ENCODE peak calls at places on chromosomes 13 and 19, in seven cellular contexts. X is heart left ventricle, P is Peyer's patch, N is bronchial epithelial cell, I is left lung, O is spleen, M is adrenal gland. R is an unnamed sample.

GRCh38 chr13:101624210-101624922 is 171.9 kb downstream of the ITGBL1 start:
- DNase-seq in P (no peak), N (no peak), X (no peak), O (no peak), I (no peak), M (no peak), R (no peak)

GRCh38 chr13:111344471-111345191 is 24.2 kb downstream of the TEX29 start:
- DNase-seq in P (no peak), I (peak; percentile 82), M (peak; percentile 5), N (peak; percentile 42), O (no peak), X (no peak), R (no peak)

GRCh38 chr13:30998548-30999140 is 66.2 kb downstream of the TEX26 start:
- DNase-seq in M (no peak), P (no peak), I (no peak), O (no peak), X (no peak), N (no peak), R (no peak)

GRCh38 chr13:25717798-25718197 is 334.0 kb downstream of the SHISA2 start:
- DNase-seq in I (no peak), N (no peak), P (no peak), M (no peak), X (no peak), O (no peak), R (no peak)

GRCh38 chr19:49151339-49152217 is 3.6 kb downstream of the HRC start:
- DNase-seq in I (peak; percentile 89), X (peak; percentile 64), O (no peak), M (peak; percentile 83), N (peak; percentile 87), P (peak; percentile 22), R (peak; percentile 99)

GRCh38 chr19:27974082-27974513 is 1238.9 kb downstream of the UQCRFS1 start:
- DNase-seq in N (peak; percentile 0), M (peak; percentile 42), I (no peak), O (no peak), P (no peak), X (no peak), R (peak; percentile 41)

GRCh38 chr19:17026706-17027427 is at the start of gene CPAMD8:
- DNase-seq in X (peak; percentile 63), N (no peak), O (no peak), I (peak; percentile 81), P (no peak), M (no peak), R (no peak)

GRCh38 chr19:31140717-31141116 is 208.5 kb downstream of the TSHZ3 start:
- DNase-seq in O (no peak), N (peak; percentile 62), M (no peak), X (no peak), P (no peak), I (no peak), R (no peak)

GRCh38 chr19:8075158-8076086 is 22.9 kb downstream of the CCL25 start:
- DNase-seq in I (peak; percentile 16), O (no peak), X (no peak), N (no peak), P (no peak), M (no peak), R (no peak)

GRCh38 chr19:42693760-42694350 is 46.4 kb downstream of the PSG3 start:
- DNase-seq in I (no peak), N (peak; percentile 46), P (no peak), M (peak; percentile 18), O (no peak), X (no peak), R (peak; percentile 69)

GRCh38 chr19:28554321-28555091 is 658.4 kb downstream of the UQCRFS1 start:
- DNase-seq in P (no peak), X (no peak), I (no peak), N (no peak), M (no peak), O (no peak), R (no peak)

GRCh38 chr13:40189885-40190655 is 476.4 kb downstream of the FOXO1 start:
- DNase-seq in X (no peak), P (no peak), N (no peak), O (no peak), I (no peak), M (no peak), R (no peak)

GRCh38 chr13:73945871-73946270 is 188.3 kb downstream of the KLF12 start:
- DNase-seq in P (no peak), I (no peak), X (peak; percentile 78), O (no peak), M (no peak), N (no peak), R (no peak)

GRCh38 chr13:40452038-40452666 is 214.3 kb downstream of the FOXO1 start:
- DNase-seq in M (peak; percentile 18), N (no peak), X (no peak), I (no peak), O (no peak), P (no peak), R (no peak)

GRCh38 chr13:27783111-27783510 is 9.2 kb upstream of the GSX1 start:
- DNase-seq in N (peak; percentile 28), P (no peak), O (no peak), X (no peak), M (no peak), I (no peak), R (no peak)

GRCh38 chr19:36182612-36183454 is 30.6 kb upstream of the COX7A1 start:
- DNase-seq in I (no peak), M (no peak), X (no peak), O (no peak), N (peak; percentile 40), P (no peak), R (peak; percentile 55)

GRCh38 chr13:86581711-86582110 is 782.5 kb upstream of the SLITRK6 start:
- DNase-seq in N (peak; percentile 54), P (no peak), O (no peak), M (no peak), X (no peak), I (no peak), R (no peak)

GRCh38 chr19:35404879-35405622 is 34.2 kb downstream of the GPR42 start:
- DNase-seq in M (peak; percentile 78), P (no peak), I (no peak), O (no peak), N (peak; percentile 94), X (peak; percentile 55), R (peak; percentile 73)

GRCh38 chr19:13060233-13060963 is 42.3 kb downstream of the LYL1 start:
- DNase-seq in M (peak; percentile 56), X (peak; percentile 77), O (no peak), N (no peak), I (no peak), P (no peak), R (no peak)

GRCh38 chr13:45055902-45056648 is 64.2 kb upstream of the GTF2F2 start:
- DNase-seq in N (peak; percentile 83), I (no peak), O (no peak), X (no peak), M (no peak), P (no peak), R (no peak)

GRCh38 chr13:46582190-46582589 is 29.2 kb downstream of the LRCH1 start:
- DNase-seq in M (no peak), N (no peak), P (no peak), I (no peak), O (no peak), X (no peak), R (no peak)

GRCh38 chr13:46575843-46576242 is 22.9 kb downstream of the LRCH1 start:
- DNase-seq in P (no peak), X (peak; percentile 45), O (no peak), I (no peak), M (peak; percentile 41), N (peak; percentile 82), R (no peak)

GRCh38 chr13:46577656-46578589 is 25.0 kb downstream of the LRCH1 start:
- DNase-seq in X (no peak), N (no peak), P (no peak), O (no peak), I (no peak), M (no peak), R (no peak)

GRCh38 chr13:46578590-46578975 is 25.6 kb downstream of the LRCH1 start:
- DNase-seq in N (no peak), P (no peak), O (no peak), M (no peak), X (no peak), I (no peak), R (no peak)

DNA sequence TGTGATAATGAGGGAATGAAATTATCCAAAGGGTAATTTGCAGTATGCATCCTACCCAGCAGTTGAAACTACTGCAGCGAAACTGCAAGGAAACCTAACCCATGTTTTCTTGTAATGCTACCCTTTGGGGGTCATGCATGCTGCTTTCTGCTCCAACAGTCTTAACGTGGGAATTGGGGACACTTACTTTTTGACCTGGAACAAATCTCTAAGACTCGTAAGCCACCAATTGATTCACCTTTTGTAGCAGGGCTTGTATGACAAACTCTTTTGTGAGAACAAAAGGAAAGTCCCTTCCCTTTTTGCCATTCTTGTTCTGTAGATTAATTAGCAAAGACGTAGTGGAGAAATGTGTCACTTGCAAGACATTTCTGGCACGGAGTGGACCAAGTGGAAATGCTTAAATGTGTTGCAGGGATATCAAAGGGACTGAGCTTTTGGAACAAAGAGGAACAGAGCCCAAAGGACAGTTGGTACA is 27.4 kb downstream of the LRCH1 start:
- DNase-seq in M (no peak), N (no peak), X (no peak), O (no peak), P (no peak), I (no peak), R (no peak)
- H3K4me3 ChIP-seq in M (no peak overlapping the region), N (no peak overlapping the region), X (no peak overlapping the region), O (no peak overlapping the region), P (no peak overlapping the region), I (no peak overlapping the region), R (no peak overlapping the region)

GRCh38 chr19:1843646-1844394 is 4.5 kb downstream of the REXO1 start:
- DNase-seq in M (no peak), N (no peak), X (no peak), O (no peak), I (peak; percentile 68), P (no peak), R (no peak)
- H3K4me3 ChIP-seq in M (no peak overlapping the region), N (no peak overlapping the region), X (no peak overlapping the region), O (no peak overlapping the region), I (no peak overlapping the region), P (no peak overlapping the region), R (no peak overlapping the region)

DNA sequence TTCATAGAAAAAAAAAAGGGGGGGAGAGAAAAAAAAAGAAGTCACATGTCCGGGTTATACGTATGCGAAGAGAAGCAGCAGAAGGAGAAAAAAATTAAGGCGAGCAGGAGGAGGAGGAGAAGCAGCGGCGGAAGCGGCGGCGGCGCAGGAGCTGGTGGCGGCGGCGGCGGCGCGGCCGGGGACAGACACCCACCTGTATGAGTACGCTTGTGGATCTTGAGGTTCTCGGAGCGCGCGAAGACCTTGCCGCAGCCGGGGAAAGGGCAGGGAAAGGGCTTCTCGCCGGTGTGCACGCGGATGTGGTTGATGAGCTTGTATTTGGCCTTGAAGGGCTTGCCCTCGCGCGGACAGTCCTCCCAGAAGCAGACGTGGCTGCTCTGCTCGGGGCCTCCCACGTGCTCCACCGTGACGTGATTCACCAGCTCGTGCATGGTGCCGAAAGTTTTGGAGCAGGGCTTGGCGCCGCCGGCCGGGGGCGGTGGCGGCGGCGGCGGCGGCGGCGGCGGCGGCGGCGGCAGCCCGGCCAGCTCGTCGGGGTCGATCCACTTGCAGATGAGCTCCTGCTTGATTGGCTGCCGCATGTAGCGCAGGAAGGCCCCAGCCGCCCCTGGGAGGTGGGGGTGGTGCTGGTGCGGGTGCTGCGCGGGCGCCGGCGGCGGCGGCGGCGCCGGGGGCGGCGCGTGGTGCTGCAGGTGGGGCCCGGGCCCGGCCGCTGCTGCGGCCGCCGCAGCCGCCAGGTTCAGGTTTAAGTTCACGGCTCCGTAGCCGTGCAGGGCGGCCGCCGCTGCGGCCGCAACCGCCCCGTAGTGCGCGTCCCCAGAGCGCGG is 1.4 kb downstream of the ZIC5 start:
- DNase-seq in N (no peak), I (peak; percentile 66), P (no peak), X (no peak), M (peak; percentile 42), O (no peak), R (peak; percentile 72)
- H3K4me3 ChIP-seq in N (no peak overlapping the region), I (no peak overlapping the region), P (peak overlapping the region; percentile 46), X (peak overlapping the region; percentile 14), M (no peak overlapping the region), O (peak overlapping the region; percentile 32), R (peak overlapping the region; percentile 70)

GRCh38 chr19:18183529-18183928 is 9.5 kb upstream of the MPV17L2 start:
- DNase-seq in N (no peak), X (no peak), O (no peak), I (no peak), M (no peak), P (no peak), R (no peak)
- H3K4me3 ChIP-seq in N (no peak overlapping the region), X (no peak overlapping the region), O (no peak overlapping the region), I (no peak overlapping the region), M (no peak overlapping the region), P (no peak overlapping the region), R (no peak overlapping the region)

R was measured in Caco-2.